ENCODE peak calls at places on chromosomes 13 and 19, in nine cellular contexts. Q is right lobe of liver; X is NCI-H774; Z is BJ; T is WERI-Rb-1; Y is left colon; W is T-helper 9 cell; V is activated CD4-positive, alpha-beta T cell treated with anti-CD3 and anti-CD28 coated beads, Interleukin-2, amount 50 U/mL, for 4 hours; A is dorsolateral prefrontal cortex. F is an unnamed sample.
A peak's percentile ranks its signal among the peaks of the same experiment; 100 is the strongest.

GRCh38 chr19:4191044-4191443 is 8.6 kb downstream of the ANKRD24 start:
- DNase-seq in Q (no peak), X (peak; percentile 15), Z (no peak), T (no peak), Y (no peak), W (no peak), V (no peak), A (no peak), F (no peak)

GRCh38 chr19:15317392-15318011 is 14.8 kb downstream of the BRD4 start:
- DNase-seq in Q (no peak), X (no peak), Z (no peak), T (no peak), Y (no peak), W (no peak), V (no peak), A (no peak), F (no peak)

GRCh38 chr19:41872775-41873647 is 4.1 kb upstream of the CD79A start:
- DNase-seq in Q (peak; percentile 76), X (peak; percentile 44), Z (no peak), T (peak; percentile 89), Y (peak; percentile 75), W (peak; percentile 64), V (peak; percentile 67), A (peak; percentile 67), F (peak; percentile 86)

GRCh38 chr19:8641908-8642547 is 11.6 kb downstream of the NFILZ start:
- DNase-seq in Q (no peak), X (no peak), Z (no peak), T (no peak), Y (no peak), W (no peak), V (no peak), A (no peak), F (no peak)

GRCh38 chr19:3852614-3853254 is 16.1 kb downstream of the ZFR2 start:
- DNase-seq in Q (peak; percentile 62), X (peak; percentile 31), Z (no peak), T (peak; percentile 81), Y (no peak), W (peak; percentile 18), V (peak; percentile 27), A (no peak), F (no peak)

GRCh38 chr19:58380037-58380735 is 644 bp downstream of the ZNF837 start:
- DNase-seq in Q (no peak), X (no peak), Z (no peak), T (no peak), Y (no peak), W (no peak), V (no peak), A (no peak), F (no peak)

GRCh38 chr13:45242070-45242469 is 41.2 kb upstream of the KCTD4 start:
- DNase-seq in Q (no peak), X (no peak), Z (no peak), T (no peak), Y (peak; percentile 51), W (no peak), V (no peak), A (no peak), F (no peak)

GRCh38 chr13:50845211-50845610 is 1.7 kb upstream of the DLEU7 start:
- DNase-seq in Q (no peak), X (no peak), Z (no peak), T (no peak), Y (no peak), W (no peak), V (no peak), A (no peak), F (no peak)

GRCh38 chr19:15265849-15266248 is 33.6 kb upstream of the EPHX3 start:
- DNase-seq in Q (peak; percentile 88), X (peak; percentile 18), Z (peak; percentile 65), T (no peak), Y (peak; percentile 72), W (no peak), V (no peak), A (peak; percentile 94), F (no peak)

GRCh38 chr13:66159526-66159925 is 1070.6 kb downstream of the PCDH9 start:
- DNase-seq in Q (no peak), X (no peak), Z (no peak), T (no peak), Y (no peak), W (no peak), V (no peak), A (no peak), F (no peak)

GRCh38 chr13:102041544-102041943 is 360.3 kb downstream of the FGF14 start:
- DNase-seq in Q (no peak), X (no peak), Z (no peak), T (no peak), Y (no peak), W (no peak), V (no peak), A (no peak), F (no peak)

GRCh38 chr19:2543463-2544442 is 67.8 kb downstream of the GADD45B start:
- DNase-seq in Q (peak; percentile 92), X (peak; percentile 56), Z (peak; percentile 91), T (peak; percentile 77), Y (peak; percentile 94), W (peak; percentile 52), V (peak; percentile 68), A (peak; percentile 88), F (peak; percentile 86)

GRCh38 chr19:17107546-17108452 is 32.2 kb downstream of the MYO9B start:
- DNase-seq in Q (peak; percentile 70), X (no peak), Z (peak; percentile 93), T (no peak), Y (peak; percentile 85), W (no peak), V (no peak), A (peak; percentile 42), F (no peak)

GRCh38 chr19:32224371-32225244 is 120.8 kb upstream of the ZNF507 start:
- DNase-seq in Q (peak; percentile 71), X (peak; percentile 24), Z (no peak), T (peak; percentile 47), Y (no peak), W (peak; percentile 51), V (peak; percentile 40), A (peak; percentile 36), F (peak; percentile 85)

GRCh38 chr13:29901714-29902631 is 51.6 kb upstream of the UBL3 start:
- DNase-seq in Q (no peak), X (no peak), Z (peak; percentile 83), T (no peak), Y (peak; percentile 51), W (peak; percentile 4), V (no peak), A (no peak), F (no peak)

GRCh38 chr19:35153701-35154534 is 617 bp upstream of the FXYD5 start:
- DNase-seq in Q (peak; percentile 53), X (no peak), Z (no peak), T (peak; percentile 73), Y (peak; percentile 35), W (peak; percentile 62), V (peak; percentile 75), A (no peak), F (peak; percentile 74)

GRCh38 chr13:48491423-48492122 is 41.3 kb downstream of the RCBTB2 start:
- DNase-seq in Q (no peak), X (no peak), Z (no peak), T (no peak), Y (no peak), W (no peak), V (no peak), A (no peak), F (no peak)

F was measured in glutamatergic neuron.